ENCODE peak calls at places on chromosomes 3 and 15, in four cellular contexts. One of them, this sample, is unnamed.
A peak's percentile ranks its signal among the peaks of the same experiment; 100 is the strongest.

GRCh38 chr3:177263615-177264365 is 66.5 kb upstream of the TBL1XR1 start:
- DNase-seq in fibroblast of the aortic adventitia: peak; percentile 53
- DNase-seq in fibroblast of villous mesenchyme: peak; percentile 29
- DNase-seq in sigmoid colon: no peak
- DNase-seq in this sample: no peak

GRCh38 chr3:195040773-195041520 is 230.0 kb downstream of the XXYLT1 start:
- DNase-seq in fibroblast of the aortic adventitia: no peak
- DNase-seq in sigmoid colon: no peak
- DNase-seq in fibroblast of villous mesenchyme: no peak
- DNase-seq in this sample: no peak

GRCh38 chr3:186255703-186256331 is 106.2 kb downstream of the DGKG start:
- DNase-seq in fibroblast of villous mesenchyme: no peak
- DNase-seq in fibroblast of the aortic adventitia: no peak
- DNase-seq in sigmoid colon: no peak
- DNase-seq in this sample: peak; percentile 66

GRCh38 chr3:55169161-55169560 is 241.3 kb upstream of the LRTM1 start:
- DNase-seq in fibroblast of villous mesenchyme: no peak
- DNase-seq in sigmoid colon: no peak
- DNase-seq in fibroblast of the aortic adventitia: no peak
- DNase-seq in this sample: no peak

GRCh38 chr15:63491116-63491817 is 13.1 kb upstream of the USP3 start:
- DNase-seq in sigmoid colon: no peak
- DNase-seq in fibroblast of villous mesenchyme: peak; percentile 43
- DNase-seq in fibroblast of the aortic adventitia: no peak
- DNase-seq in this sample: peak; percentile 72

GRCh38 chr3:107662109-107662477 is 139.3 kb downstream of the BBX start:
- DNase-seq in sigmoid colon: peak; percentile 81
- DNase-seq in fibroblast of villous mesenchyme: peak; percentile 77
- DNase-seq in fibroblast of the aortic adventitia: peak; percentile 86
- DNase-seq in this sample: no peak

GRCh38 chr3:158573714-158574113 is 2.7 kb downstream of the MLF1 start:
- DNase-seq in fibroblast of the aortic adventitia: no peak
- DNase-seq in sigmoid colon: no peak
- DNase-seq in fibroblast of villous mesenchyme: peak; percentile 7
- DNase-seq in this sample: no peak

GRCh38 chr15:50377867-50378751 is 23.1 kb upstream of the GABPB1 start:
- DNase-seq in fibroblast of villous mesenchyme: peak; percentile 34
- DNase-seq in sigmoid colon: no peak
- DNase-seq in fibroblast of the aortic adventitia: no peak
- DNase-seq in this sample: no peak

GRCh38 chr3:12351145-12351544 is 62.3 kb downstream of the PPARG start:
- DNase-seq in fibroblast of the aortic adventitia: peak; percentile 14
- DNase-seq in fibroblast of villous mesenchyme: no peak
- DNase-seq in sigmoid colon: peak; percentile 66
- DNase-seq in this sample: no peak

GRCh38 chr15:79682851-79683288 is 213.9 kb downstream of the MTHFS start:
- DNase-seq in sigmoid colon: no peak
- DNase-seq in fibroblast of the aortic adventitia: peak; percentile 52
- DNase-seq in fibroblast of villous mesenchyme: peak; percentile 6
- DNase-seq in this sample: no peak

GRCh38 chr15:60523056-60523455 is 44.1 kb upstream of the ICE2 start:
- DNase-seq in sigmoid colon: no peak
- DNase-seq in fibroblast of the aortic adventitia: peak; percentile 66
- DNase-seq in fibroblast of villous mesenchyme: peak; percentile 46
- DNase-seq in this sample: no peak

GRCh38 chr3:39879581-39879980 is 70.2 kb downstream of the MYRIP start:
- DNase-seq in fibroblast of the aortic adventitia: no peak
- DNase-seq in fibroblast of villous mesenchyme: no peak
- DNase-seq in sigmoid colon: no peak
- DNase-seq in this sample: no peak

GRCh38 chr3:185758912-185759311 is 65.9 kb downstream of the IGF2BP2 start:
- DNase-seq in fibroblast of the aortic adventitia: no peak
- DNase-seq in sigmoid colon: no peak
- DNase-seq in fibroblast of villous mesenchyme: no peak
- DNase-seq in this sample: no peak

GRCh38 chr3:42961633-42962032 is 17.5 kb upstream of the GASK1A start:
- DNase-seq in fibroblast of the aortic adventitia: peak; percentile 80
- DNase-seq in sigmoid colon: no peak
- DNase-seq in fibroblast of villous mesenchyme: peak; percentile 57
- DNase-seq in this sample: no peak

GRCh38 chr3:184805351-184806038 is 6.5 kb upstream of the VPS8 start:
- DNase-seq in fibroblast of villous mesenchyme: peak; percentile 42
- DNase-seq in sigmoid colon: no peak
- DNase-seq in fibroblast of the aortic adventitia: peak; percentile 29
- DNase-seq in this sample: no peak

GRCh38 chr3:44761347-44762169 is at the start of the genes KIAA1143 and KIF15:
- DNase-seq in fibroblast of villous mesenchyme: peak; percentile 96
- DNase-seq in sigmoid colon: peak; percentile 98
- DNase-seq in fibroblast of the aortic adventitia: peak; percentile 95
- DNase-seq in this sample: peak; percentile 97
- TF ChIP-seq CTCF in fibroblast of villous mesenchyme: no peak
- TF ChIP-seq CTCF in sigmoid colon: no peak
- TF ChIP-seq CTCF in fibroblast of the aortic adventitia: no peak
- TF ChIP-seq CTCF in this sample: no peak

GRCh38 chr15:78540135-78540954 is at the start of gene PSMA4:
- DNase-seq in fibroblast of the aortic adventitia: peak; percentile 85
- DNase-seq in sigmoid colon: peak; percentile 96
- DNase-seq in fibroblast of villous mesenchyme: peak; percentile 87
- DNase-seq in this sample: peak; percentile 96
- TF ChIP-seq CTCF in fibroblast of the aortic adventitia: peak; percentile 29
- TF ChIP-seq CTCF in sigmoid colon: no peak
- TF ChIP-seq CTCF in fibroblast of villous mesenchyme: no peak
- TF ChIP-seq CTCF in this sample: peak; percentile 38

DNA sequence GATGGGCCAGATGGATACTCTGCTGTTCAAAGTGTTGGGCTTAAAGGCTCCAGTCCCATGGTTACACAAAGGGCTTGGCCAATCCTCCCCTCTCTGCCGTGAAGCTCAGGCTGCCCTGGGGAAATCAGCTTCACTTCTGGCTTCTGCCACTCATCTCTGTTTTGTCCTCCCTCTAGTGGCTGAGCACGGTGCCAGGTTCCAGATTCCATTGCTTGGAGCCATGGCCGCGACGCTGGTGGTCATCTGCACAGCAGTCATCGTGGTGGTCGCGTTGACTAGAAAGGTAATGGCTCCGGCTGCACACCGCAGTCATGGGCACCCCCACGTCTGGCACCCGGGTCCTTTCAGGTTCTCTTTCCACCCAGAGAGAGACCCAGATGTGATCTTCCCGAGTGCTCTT is 5.6 kb downstream of the TIGIT start:
- DNase-seq in fibroblast of villous mesenchyme: no peak
- DNase-seq in fibroblast of the aortic adventitia: no peak
- DNase-seq in sigmoid colon: no peak
- DNase-seq in this sample: peak; percentile 48
- TF ChIP-seq CTCF in fibroblast of villous mesenchyme: no peak
- TF ChIP-seq CTCF in fibroblast of the aortic adventitia: peak; percentile 31
- TF ChIP-seq CTCF in sigmoid colon: no peak
- TF ChIP-seq CTCF in this sample: peak; percentile 43

GRCh38 chr3:81170298-81170697 is 591.1 kb downstream of the GBE1 start:
- DNase-seq in fibroblast of villous mesenchyme: no peak
- DNase-seq in sigmoid colon: no peak
- DNase-seq in fibroblast of the aortic adventitia: no peak
- DNase-seq in this sample: no peak

GRCh38 chr3:81173514-81173913 is 587.9 kb downstream of the GBE1 start:
- DNase-seq in sigmoid colon: no peak
- DNase-seq in fibroblast of villous mesenchyme: no peak
- DNase-seq in fibroblast of the aortic adventitia: peak; percentile 2
- DNase-seq in this sample: no peak
- TF ChIP-seq CTCF in sigmoid colon: no peak
- TF ChIP-seq CTCF in fibroblast of villous mesenchyme: no peak
- TF ChIP-seq CTCF in fibroblast of the aortic adventitia: peak; percentile 12
- TF ChIP-seq CTCF in this sample: no peak

GRCh38 chr3:127851899-127852298 is 29.6 kb upstream of the MGLL start:
- DNase-seq in fibroblast of villous mesenchyme: no peak
- DNase-seq in sigmoid colon: no peak
- DNase-seq in fibroblast of the aortic adventitia: no peak
- DNase-seq in this sample: no peak
- TF ChIP-seq CTCF in fibroblast of villous mesenchyme: no peak
- TF ChIP-seq CTCF in sigmoid colon: no peak
- TF ChIP-seq CTCF in fibroblast of the aortic adventitia: no peak
- TF ChIP-seq CTCF in this sample: no peak

DNA sequence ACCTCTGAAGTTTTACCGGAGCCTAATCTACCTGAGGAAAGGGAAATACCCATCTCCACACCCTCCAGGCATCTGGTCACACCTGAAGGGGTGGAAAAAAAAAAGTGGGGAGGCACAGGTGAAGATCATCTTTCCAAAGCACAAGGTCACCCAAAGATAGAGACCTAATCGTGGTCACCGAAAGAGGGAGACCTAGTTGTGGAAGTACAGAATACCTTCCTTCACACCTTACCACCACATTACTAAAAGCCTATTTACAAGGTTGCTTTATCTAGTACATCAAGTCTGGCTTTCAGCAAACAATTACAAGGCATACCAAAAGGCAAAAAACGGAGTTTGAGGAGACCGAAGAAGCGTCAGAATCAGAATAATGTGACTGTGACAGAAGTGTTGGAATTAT is 110.0 kb upstream of the ARPP21 start:
- DNase-seq in sigmoid colon: no peak
- DNase-seq in fibroblast of the aortic adventitia: no peak
- DNase-seq in fibroblast of villous mesenchyme: no peak
- DNase-seq in this sample: no peak
- TF ChIP-seq CTCF in sigmoid colon: no peak
- TF ChIP-seq CTCF in fibroblast of the aortic adventitia: no peak
- TF ChIP-seq CTCF in fibroblast of villous mesenchyme: no peak
- TF ChIP-seq CTCF in this sample: no peak

GRCh38 chr15:97998307-97999071 is 38.0 kb downstream of the ARRDC4 start:
- DNase-seq in fibroblast of villous mesenchyme: peak; percentile 33
- DNase-seq in sigmoid colon: no peak
- DNase-seq in fibroblast of the aortic adventitia: peak; percentile 15
- DNase-seq in this sample: no peak

GRCh38 chr15:97993310-97993738 is 32.8 kb downstream of the ARRDC4 start:
- DNase-seq in sigmoid colon: no peak
- DNase-seq in fibroblast of the aortic adventitia: peak; percentile 61
- DNase-seq in fibroblast of villous mesenchyme: no peak
- DNase-seq in this sample: no peak

GRCh38 chr15:97995192-97995591 is 34.7 kb downstream of the ARRDC4 start:
- DNase-seq in sigmoid colon: no peak
- DNase-seq in fibroblast of the aortic adventitia: no peak
- DNase-seq in fibroblast of villous mesenchyme: no peak
- DNase-seq in this sample: no peak

GRCh38 chr15:97992831-97993230 is 32.3 kb downstream of the ARRDC4 start:
- DNase-seq in fibroblast of villous mesenchyme: no peak
- DNase-seq in sigmoid colon: no peak
- DNase-seq in fibroblast of the aortic adventitia: no peak
- DNase-seq in this sample: no peak

GRCh38 chr15:97995881-97996603 is 35.5 kb downstream of the ARRDC4 start:
- DNase-seq in fibroblast of the aortic adventitia: peak; percentile 43
- DNase-seq in sigmoid colon: peak; percentile 74
- DNase-seq in fibroblast of villous mesenchyme: peak; percentile 15
- DNase-seq in this sample: no peak
- TF ChIP-seq CTCF in fibroblast of the aortic adventitia: peak; percentile 34
- TF ChIP-seq CTCF in sigmoid colon: no peak
- TF ChIP-seq CTCF in fibroblast of villous mesenchyme: peak; percentile 32
- TF ChIP-seq CTCF in this sample: no peak

GRCh38 chr3:190320594-190321362 is 1.5 kb downstream of the CLDN1 start:
- DNase-seq in sigmoid colon: no peak
- DNase-seq in fibroblast of villous mesenchyme: no peak
- DNase-seq in fibroblast of the aortic adventitia: no peak
- DNase-seq in this sample: no peak

GRCh38 chr3:190323241-190323617 is 983 bp upstream of the CLDN1 start:
- DNase-seq in fibroblast of the aortic adventitia: no peak
- DNase-seq in sigmoid colon: no peak
- DNase-seq in fibroblast of villous mesenchyme: peak; percentile 24
- DNase-seq in this sample: no peak

GRCh38 chr3:190321789-190322603 is at the start of gene CLDN1:
- DNase-seq in sigmoid colon: peak; percentile 88
- DNase-seq in fibroblast of villous mesenchyme: peak; percentile 77
- DNase-seq in fibroblast of the aortic adventitia: peak; percentile 69
- DNase-seq in this sample: peak; percentile 56

GRCh38 chr3:190319660-190320059 is 2.6 kb downstream of the CLDN1 start:
- DNase-seq in fibroblast of villous mesenchyme: no peak
- DNase-seq in fibroblast of the aortic adventitia: no peak
- DNase-seq in sigmoid colon: no peak
- DNase-seq in this sample: no peak

GRCh38 chr3:190322604-190323240 is 476 bp upstream of the CLDN1 start:
- DNase-seq in sigmoid colon: no peak
- DNase-seq in fibroblast of villous mesenchyme: peak; percentile 25
- DNase-seq in fibroblast of the aortic adventitia: no peak
- DNase-seq in this sample: no peak
- TF ChIP-seq CTCF in sigmoid colon: no peak
- TF ChIP-seq CTCF in fibroblast of villous mesenchyme: no peak
- TF ChIP-seq CTCF in fibroblast of the aortic adventitia: no peak
- TF ChIP-seq CTCF in this sample: peak; percentile 16